ENCODE peak calls at places on chromosome 5, in ten cellular contexts. One of them, this sample, is unnamed.

GRCh38 chr5:18050344-18050743 is 416.1 kb downstream of the TAF11L14 start:
- DNase-seq in H1: no peak
- DNase-seq in stomach: no peak
- DNase-seq in SK-N-SH: no peak
- DNase-seq in sigmoid colon: no peak
- DNase-seq in GM12892: no peak
- DNase-seq in HL-60: no peak
- DNase-seq in spleen: no peak
- DNase-seq in suprapubic skin: no peak
- DNase-seq in transverse colon: no peak
- DNase-seq in this sample: no peak

GRCh38 chr5:160369990-160370712 is at the start of gene C1QTNF2:
- DNase-seq in SK-N-SH: peak; percentile 77
- DNase-seq in HL-60: no peak
- DNase-seq in sigmoid colon: peak; percentile 84
- DNase-seq in suprapubic skin: peak; percentile 80
- DNase-seq in transverse colon: peak; percentile 64
- DNase-seq in stomach: peak; percentile 43
- DNase-seq in spleen: peak; percentile 85
- DNase-seq in GM12892: no peak
- DNase-seq in H1: no peak
- DNase-seq in this sample: peak; percentile 90

GRCh38 chr5:71011194-71011792 is 13.8 kb downstream of the NAIP start:
- DNase-seq in suprapubic skin: no peak
- DNase-seq in spleen: peak; percentile 56
- DNase-seq in stomach: no peak
- DNase-seq in sigmoid colon: no peak
- DNase-seq in HL-60: no peak
- DNase-seq in GM12892: no peak
- DNase-seq in H1: no peak
- DNase-seq in SK-N-SH: no peak
- DNase-seq in transverse colon: no peak
- DNase-seq in this sample: no peak

GRCh38 chr5:122458278-122458872 is 146.3 kb downstream of the SNCAIP start:
- DNase-seq in sigmoid colon: no peak
- DNase-seq in HL-60: no peak
- DNase-seq in GM12892: no peak
- DNase-seq in SK-N-SH: peak; percentile 25
- DNase-seq in transverse colon: no peak
- DNase-seq in spleen: no peak
- DNase-seq in stomach: no peak
- DNase-seq in suprapubic skin: no peak
- DNase-seq in H1: no peak
- DNase-seq in this sample: no peak

GRCh38 chr5:59092758-59093157 is 509.9 kb downstream of the RAB3C start:
- DNase-seq in H1: no peak
- DNase-seq in SK-N-SH: no peak
- DNase-seq in transverse colon: no peak
- DNase-seq in HL-60: no peak
- DNase-seq in stomach: no peak
- DNase-seq in spleen: no peak
- DNase-seq in GM12892: no peak
- DNase-seq in suprapubic skin: no peak
- DNase-seq in sigmoid colon: no peak
- DNase-seq in this sample: no peak

GRCh38 chr5:109485030-109485429 is 75.3 kb upstream of the PJA2 start:
- DNase-seq in sigmoid colon: peak; percentile 75
- DNase-seq in HL-60: no peak
- DNase-seq in spleen: no peak
- DNase-seq in transverse colon: peak; percentile 78
- DNase-seq in SK-N-SH: peak; percentile 27
- DNase-seq in GM12892: no peak
- DNase-seq in H1: no peak
- DNase-seq in stomach: peak; percentile 82
- DNase-seq in suprapubic skin: peak; percentile 68
- DNase-seq in this sample: peak; percentile 71

GRCh38 chr5:8842906-8843590 is 702.8 kb downstream of the SEMA5A start:
- DNase-seq in H1: no peak
- DNase-seq in sigmoid colon: no peak
- DNase-seq in GM12892: no peak
- DNase-seq in transverse colon: no peak
- DNase-seq in stomach: no peak
- DNase-seq in spleen: no peak
- DNase-seq in suprapubic skin: no peak
- DNase-seq in HL-60: no peak
- DNase-seq in SK-N-SH: peak; percentile 27
- DNase-seq in this sample: no peak

GRCh38 chr5:141848771-141849370 is 29.3 kb downstream of the PCDH1 start:
- DNase-seq in sigmoid colon: peak; percentile 75
- DNase-seq in transverse colon: peak; percentile 79
- DNase-seq in spleen: no peak
- DNase-seq in HL-60: peak; percentile 12
- DNase-seq in H1: peak; percentile 83
- DNase-seq in SK-N-SH: no peak
- DNase-seq in stomach: peak; percentile 80
- DNase-seq in suprapubic skin: no peak
- DNase-seq in GM12892: no peak
- DNase-seq in this sample: peak; percentile 87

GRCh38 chr5:32092938-32093812 is 80.9 kb downstream of the GOLPH3 start:
- DNase-seq in SK-N-SH: peak; percentile 81
- DNase-seq in HL-60: peak; percentile 34
- DNase-seq in sigmoid colon: peak; percentile 83
- DNase-seq in suprapubic skin: no peak
- DNase-seq in stomach: peak; percentile 63
- DNase-seq in H1: peak; percentile 39
- DNase-seq in GM12892: peak; percentile 46
- DNase-seq in spleen: no peak
- DNase-seq in transverse colon: peak; percentile 54
- DNase-seq in this sample: peak; percentile 68

GRCh38 chr5:18553269-18553668 is 919.0 kb downstream of the TAF11L14 start:
- DNase-seq in sigmoid colon: no peak
- DNase-seq in SK-N-SH: no peak
- DNase-seq in stomach: no peak
- DNase-seq in GM12892: no peak
- DNase-seq in spleen: no peak
- DNase-seq in suprapubic skin: no peak
- DNase-seq in HL-60: no peak
- DNase-seq in H1: no peak
- DNase-seq in transverse colon: no peak
- DNase-seq in this sample: no peak

GRCh38 chr5:132074772-132075718 is 1.5 kb downstream of the CSF2 start:
- DNase-seq in SK-N-SH: no peak
- DNase-seq in suprapubic skin: no peak
- DNase-seq in GM12892: no peak
- DNase-seq in spleen: no peak
- DNase-seq in transverse colon: no peak
- DNase-seq in stomach: no peak
- DNase-seq in sigmoid colon: no peak
- DNase-seq in HL-60: no peak
- DNase-seq in H1: no peak
- DNase-seq in this sample: no peak

GRCh38 chr5:180608572-180609310 is 17.4 kb upstream of the SCGB3A1 start:
- DNase-seq in spleen: no peak
- DNase-seq in SK-N-SH: no peak
- DNase-seq in H1: no peak
- DNase-seq in sigmoid colon: no peak
- DNase-seq in HL-60: no peak
- DNase-seq in GM12892: no peak
- DNase-seq in transverse colon: no peak
- DNase-seq in stomach: no peak
- DNase-seq in suprapubic skin: no peak
- DNase-seq in this sample: no peak

GRCh38 chr5:33403187-33403586 is 37.6 kb upstream of the TARS1 start:
- DNase-seq in suprapubic skin: no peak
- DNase-seq in H1: no peak
- DNase-seq in stomach: no peak
- DNase-seq in spleen: no peak
- DNase-seq in transverse colon: no peak
- DNase-seq in GM12892: no peak
- DNase-seq in HL-60: no peak
- DNase-seq in SK-N-SH: no peak
- DNase-seq in sigmoid colon: no peak
- DNase-seq in this sample: no peak

GRCh38 chr5:33398501-33398900 is 42.3 kb upstream of the TARS1 start:
- DNase-seq in H1: no peak
- DNase-seq in stomach: no peak
- DNase-seq in SK-N-SH: no peak
- DNase-seq in suprapubic skin: no peak
- DNase-seq in sigmoid colon: no peak
- DNase-seq in GM12892: no peak
- DNase-seq in HL-60: no peak
- DNase-seq in spleen: no peak
- DNase-seq in transverse colon: no peak
- DNase-seq in this sample: no peak

GRCh38 chr5:33400675-33401074 is 40.1 kb upstream of the TARS1 start:
- DNase-seq in sigmoid colon: no peak
- DNase-seq in H1: no peak
- DNase-seq in SK-N-SH: no peak
- DNase-seq in GM12892: no peak
- DNase-seq in HL-60: no peak
- DNase-seq in stomach: no peak
- DNase-seq in suprapubic skin: no peak
- DNase-seq in transverse colon: no peak
- DNase-seq in spleen: no peak
- DNase-seq in this sample: no peak

GRCh38 chr5:33401482-33402390 is 39.0 kb upstream of the TARS1 start:
- DNase-seq in transverse colon: no peak
- DNase-seq in HL-60: no peak
- DNase-seq in stomach: no peak
- DNase-seq in H1: no peak
- DNase-seq in SK-N-SH: no peak
- DNase-seq in suprapubic skin: no peak
- DNase-seq in GM12892: no peak
- DNase-seq in sigmoid colon: no peak
- DNase-seq in spleen: no peak
- DNase-seq in this sample: no peak
- TF ChIP-seq POLR2AphosphoS5 in transverse colon: no peak
- TF ChIP-seq POLR2AphosphoS5 in HL-60: no peak
- TF ChIP-seq POLR2AphosphoS5 in stomach: no peak
- TF ChIP-seq POLR2AphosphoS5 in H1: no peak
- TF ChIP-seq POLR2AphosphoS5 in SK-N-SH: peak; percentile 36
- TF ChIP-seq POLR2AphosphoS5 in suprapubic skin: no peak
- TF ChIP-seq POLR2AphosphoS5 in GM12892: no peak
- TF ChIP-seq POLR2AphosphoS5 in sigmoid colon: no peak
- TF ChIP-seq POLR2AphosphoS5 in spleen: no peak
- TF ChIP-seq POLR2AphosphoS5 in this sample: no peak

DNA sequence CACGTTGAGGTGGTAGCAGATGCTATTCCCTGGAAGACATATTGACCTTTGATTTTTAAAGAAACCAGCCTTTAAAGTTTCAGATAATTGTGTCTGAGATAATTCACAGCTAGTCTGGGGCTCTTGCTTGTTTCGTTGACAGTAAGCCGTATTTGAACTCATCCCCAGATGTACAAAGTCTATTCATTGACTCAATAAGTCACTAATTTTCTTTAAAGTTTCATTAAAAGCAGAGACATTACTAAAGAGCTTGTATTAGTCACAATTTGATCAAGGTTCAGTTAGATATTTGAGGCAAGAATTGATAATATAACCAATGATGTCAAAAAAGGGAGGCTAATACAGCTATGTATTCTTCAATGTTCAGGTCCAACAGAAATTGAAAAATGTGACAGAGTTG is 158.0 kb downstream of the PCSK1 start:
- DNase-seq in spleen: no peak
- DNase-seq in HL-60: no peak
- DNase-seq in suprapubic skin: no peak
- DNase-seq in sigmoid colon: no peak
- DNase-seq in transverse colon: no peak
- DNase-seq in SK-N-SH: no peak
- DNase-seq in GM12892: no peak
- DNase-seq in H1: no peak
- DNase-seq in stomach: no peak
- DNase-seq in this sample: no peak
- TF ChIP-seq POLR2AphosphoS5 in spleen: no peak
- TF ChIP-seq POLR2AphosphoS5 in HL-60: no peak
- TF ChIP-seq POLR2AphosphoS5 in suprapubic skin: no peak
- TF ChIP-seq POLR2AphosphoS5 in sigmoid colon: no peak
- TF ChIP-seq POLR2AphosphoS5 in transverse colon: no peak
- TF ChIP-seq POLR2AphosphoS5 in SK-N-SH: no peak
- TF ChIP-seq POLR2AphosphoS5 in GM12892: no peak
- TF ChIP-seq POLR2AphosphoS5 in H1: no peak
- TF ChIP-seq POLR2AphosphoS5 in stomach: no peak
- TF ChIP-seq POLR2AphosphoS5 in this sample: no peak

DNA sequence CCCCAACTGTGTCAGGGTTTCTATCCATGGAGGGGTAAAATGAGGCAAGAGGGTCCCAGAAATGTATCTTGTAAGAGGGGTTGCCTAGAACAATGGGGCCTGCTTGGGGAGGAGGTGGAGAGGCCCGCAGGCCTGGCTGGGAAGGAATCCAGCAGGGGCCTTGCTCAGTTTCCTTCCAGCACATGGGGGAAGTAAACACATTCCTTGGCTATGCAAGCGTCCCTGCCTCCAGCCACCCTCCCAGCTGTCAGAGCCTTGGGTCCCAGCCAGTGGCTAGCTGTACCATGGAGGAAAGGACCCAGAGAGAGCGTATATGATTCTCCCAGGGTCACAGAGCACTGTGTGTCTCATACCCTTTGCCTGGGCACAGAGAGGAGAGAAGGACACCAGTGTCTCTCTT is 71.1 kb upstream of the IL17B start:
- DNase-seq in GM12892: no peak
- DNase-seq in suprapubic skin: no peak
- DNase-seq in sigmoid colon: peak; percentile 93
- DNase-seq in stomach: peak; percentile 74
- DNase-seq in SK-N-SH: no peak
- DNase-seq in transverse colon: peak; percentile 60
- DNase-seq in spleen: no peak
- DNase-seq in H1: no peak
- DNase-seq in HL-60: no peak
- DNase-seq in this sample: no peak
- TF ChIP-seq POLR2AphosphoS5 in GM12892: no peak
- TF ChIP-seq POLR2AphosphoS5 in suprapubic skin: no peak
- TF ChIP-seq POLR2AphosphoS5 in sigmoid colon: peak; percentile 66
- TF ChIP-seq POLR2AphosphoS5 in stomach: peak; percentile 49
- TF ChIP-seq POLR2AphosphoS5 in SK-N-SH: no peak
- TF ChIP-seq POLR2AphosphoS5 in transverse colon: peak; percentile 43
- TF ChIP-seq POLR2AphosphoS5 in spleen: peak; percentile 57
- TF ChIP-seq POLR2AphosphoS5 in H1: no peak
- TF ChIP-seq POLR2AphosphoS5 in HL-60: no peak
- TF ChIP-seq POLR2AphosphoS5 in this sample: peak; percentile 81

DNA sequence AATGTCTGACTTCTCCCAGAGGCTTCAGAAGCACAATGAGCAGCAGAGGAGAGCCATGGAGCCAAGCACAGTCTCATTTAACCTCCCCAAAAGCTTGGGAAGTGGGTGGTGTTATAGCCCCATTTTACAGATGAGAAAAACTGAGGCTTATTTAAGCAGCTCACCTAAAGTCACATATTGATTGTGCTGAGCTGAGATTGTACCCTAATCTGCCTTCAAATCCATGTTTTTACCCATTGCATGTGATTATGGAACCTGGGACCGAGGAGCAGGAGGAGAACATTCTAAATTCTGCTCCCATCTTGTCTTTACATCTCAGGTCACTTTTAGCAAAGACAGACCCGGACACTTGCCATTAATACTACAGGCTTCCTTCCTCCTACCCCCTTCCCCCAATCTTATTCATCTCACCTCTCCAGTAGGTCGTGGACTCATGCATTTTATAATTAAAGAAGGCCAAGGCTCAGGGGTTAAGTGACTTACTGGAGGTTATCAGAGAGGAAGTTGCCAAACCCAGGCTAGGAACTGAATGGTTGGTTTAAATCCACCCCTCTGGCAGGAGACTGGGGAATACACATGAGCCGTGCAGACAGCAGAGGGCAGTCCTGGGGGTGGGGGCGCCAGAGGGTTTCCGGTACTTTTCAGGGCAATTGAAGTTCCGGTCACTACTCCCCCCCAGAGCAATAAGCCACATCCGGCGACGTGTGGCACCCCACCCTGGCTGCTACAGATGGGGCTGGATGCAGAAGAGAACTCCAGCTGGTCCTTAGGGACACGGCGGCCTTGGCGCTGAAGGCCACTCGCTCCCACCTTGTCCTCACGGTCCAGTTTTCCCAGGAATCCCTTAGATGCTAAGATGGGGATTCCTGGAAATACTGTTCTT is 51.0 kb upstream of the IL17B start:
- DNase-seq in suprapubic skin: no peak
- DNase-seq in GM12892: no peak
- DNase-seq in H1: no peak
- DNase-seq in sigmoid colon: peak; percentile 89
- DNase-seq in transverse colon: no peak
- DNase-seq in HL-60: peak; percentile 79
- DNase-seq in stomach: no peak
- DNase-seq in SK-N-SH: no peak
- DNase-seq in spleen: peak; percentile 83
- DNase-seq in this sample: peak; percentile 55
- TF ChIP-seq POLR2AphosphoS5 in suprapubic skin: no peak
- TF ChIP-seq POLR2AphosphoS5 in GM12892: no peak
- TF ChIP-seq POLR2AphosphoS5 in H1: no peak
- TF ChIP-seq POLR2AphosphoS5 in sigmoid colon: peak; percentile 79
- TF ChIP-seq POLR2AphosphoS5 in transverse colon: peak; percentile 41
- TF ChIP-seq POLR2AphosphoS5 in HL-60: no peak
- TF ChIP-seq POLR2AphosphoS5 in stomach: peak; percentile 19
- TF ChIP-seq POLR2AphosphoS5 in SK-N-SH: no peak
- TF ChIP-seq POLR2AphosphoS5 in spleen: peak; percentile 73
- TF ChIP-seq POLR2AphosphoS5 in this sample: peak; percentile 42

This sample was measured in upper lobe of left lung.